ENCODE peak calls at places on chromosomes 1 and 21, in seven cellular contexts. One of them, this sample, is unnamed.

GRCh38 chr1:205310981-205311704 is 10.4 kb downstream of the NUAK2 start:
- DNase-seq in M059J: no peak
- DNase-seq in caudate nucleus: no peak
- DNase-seq in activated T-cell treated with anti-CD3 and anti-CD28 coated beads for 1 hour: no peak
- DNase-seq in activated T-helper 1 cell treated with anti-CD3 and anti-CD28 coated beads, Interleukin-2, amount 50 U/mL, for 16 hours: no peak
- DNase-seq in NCI-H146: no peak
- DNase-seq in iPS DF 6.9: no peak
- DNase-seq in this sample: no peak

GRCh38 chr1:23178931-23179330 is 10.3 kb upstream of the LUZP1 start:
- DNase-seq in M059J: no peak
- DNase-seq in activated T-cell treated with anti-CD3 and anti-CD28 coated beads for 1 hour: no peak
- DNase-seq in caudate nucleus: no peak
- DNase-seq in NCI-H146: no peak
- DNase-seq in iPS DF 6.9: no peak
- DNase-seq in activated T-helper 1 cell treated with anti-CD3 and anti-CD28 coated beads, Interleukin-2, amount 50 U/mL, for 16 hours: no peak
- DNase-seq in this sample: no peak

GRCh38 chr1:23431431-23431830 is 6.9 kb upstream of the TCEA3 start:
- DNase-seq in caudate nucleus: no peak
- DNase-seq in activated T-cell treated with anti-CD3 and anti-CD28 coated beads for 1 hour: no peak
- DNase-seq in activated T-helper 1 cell treated with anti-CD3 and anti-CD28 coated beads, Interleukin-2, amount 50 U/mL, for 16 hours: no peak
- DNase-seq in NCI-H146: no peak
- DNase-seq in iPS DF 6.9: no peak
- DNase-seq in M059J: no peak
- DNase-seq in this sample: no peak

GRCh38 chr1:1872329-1872994 is 18.4 kb downstream of the GNB1 start:
- DNase-seq in iPS DF 6.9: no peak
- DNase-seq in M059J: no peak
- DNase-seq in NCI-H146: no peak
- DNase-seq in activated T-cell treated with anti-CD3 and anti-CD28 coated beads for 1 hour: no peak
- DNase-seq in activated T-helper 1 cell treated with anti-CD3 and anti-CD28 coated beads, Interleukin-2, amount 50 U/mL, for 16 hours: no peak
- DNase-seq in caudate nucleus: no peak
- DNase-seq in this sample: no peak

GRCh38 chr1:21251773-21252471 is 38.3 kb downstream of the ECE1 start:
- DNase-seq in M059J: peak
- DNase-seq in activated T-helper 1 cell treated with anti-CD3 and anti-CD28 coated beads, Interleukin-2, amount 50 U/mL, for 16 hours: no peak
- DNase-seq in iPS DF 6.9: no peak
- DNase-seq in activated T-cell treated with anti-CD3 and anti-CD28 coated beads for 1 hour: no peak
- DNase-seq in NCI-H146: no peak
- DNase-seq in caudate nucleus: peak
- DNase-seq in this sample: peak

GRCh38 chr1:244779410-244779809 is 56.0 kb upstream of the COX20 start:
- DNase-seq in M059J: peak
- DNase-seq in caudate nucleus: no peak
- DNase-seq in NCI-H146: no peak
- DNase-seq in activated T-helper 1 cell treated with anti-CD3 and anti-CD28 coated beads, Interleukin-2, amount 50 U/mL, for 16 hours: no peak
- DNase-seq in iPS DF 6.9: no peak
- DNase-seq in activated T-cell treated with anti-CD3 and anti-CD28 coated beads for 1 hour: no peak
- DNase-seq in this sample: no peak

GRCh38 chr1:20787775-20788488 is 825 bp upstream of the HP1BP3 start:
- DNase-seq in M059J: peak
- DNase-seq in activated T-helper 1 cell treated with anti-CD3 and anti-CD28 coated beads, Interleukin-2, amount 50 U/mL, for 16 hours: no peak
- DNase-seq in iPS DF 6.9: no peak
- DNase-seq in caudate nucleus: no peak
- DNase-seq in NCI-H146: peak
- DNase-seq in activated T-cell treated with anti-CD3 and anti-CD28 coated beads for 1 hour: no peak
- DNase-seq in this sample: no peak

GRCh38 chr21:35190201-35190701 is 141.1 kb upstream of the RUNX1 start:
- DNase-seq in NCI-H146: no peak
- DNase-seq in activated T-helper 1 cell treated with anti-CD3 and anti-CD28 coated beads, Interleukin-2, amount 50 U/mL, for 16 hours: no peak
- DNase-seq in caudate nucleus: no peak
- DNase-seq in iPS DF 6.9: no peak
- DNase-seq in M059J: peak
- DNase-seq in activated T-cell treated with anti-CD3 and anti-CD28 coated beads for 1 hour: no peak
- DNase-seq in this sample: no peak

GRCh38 chr1:23951646-23952095 is 8.0 kb upstream of the PNRC2 start:
- DNase-seq in activated T-cell treated with anti-CD3 and anti-CD28 coated beads for 1 hour: no peak
- DNase-seq in M059J: peak
- DNase-seq in activated T-helper 1 cell treated with anti-CD3 and anti-CD28 coated beads, Interleukin-2, amount 50 U/mL, for 16 hours: no peak
- DNase-seq in NCI-H146: no peak
- DNase-seq in iPS DF 6.9: no peak
- DNase-seq in caudate nucleus: no peak
- DNase-seq in this sample: no peak

GRCh38 chr21:44437696-44438431 is 17.4 kb upstream of the LRRC3 start:
- DNase-seq in activated T-cell treated with anti-CD3 and anti-CD28 coated beads for 1 hour: no peak
- DNase-seq in activated T-helper 1 cell treated with anti-CD3 and anti-CD28 coated beads, Interleukin-2, amount 50 U/mL, for 16 hours: no peak
- DNase-seq in NCI-H146: no peak
- DNase-seq in M059J: no peak
- DNase-seq in caudate nucleus: no peak
- DNase-seq in iPS DF 6.9: no peak
- DNase-seq in this sample: no peak

GRCh38 chr1:172929006-172929405 is 121.7 kb downstream of the TNFSF18 start:
- DNase-seq in iPS DF 6.9: no peak
- DNase-seq in M059J: no peak
- DNase-seq in activated T-cell treated with anti-CD3 and anti-CD28 coated beads for 1 hour: no peak
- DNase-seq in activated T-helper 1 cell treated with anti-CD3 and anti-CD28 coated beads, Interleukin-2, amount 50 U/mL, for 16 hours: no peak
- DNase-seq in caudate nucleus: no peak
- DNase-seq in NCI-H146: no peak
- DNase-seq in this sample: no peak

GRCh38 chr1:204813522-204813921 is 57.1 kb upstream of the NFASC start:
- DNase-seq in iPS DF 6.9: no peak
- DNase-seq in activated T-helper 1 cell treated with anti-CD3 and anti-CD28 coated beads, Interleukin-2, amount 50 U/mL, for 16 hours: no peak
- DNase-seq in NCI-H146: no peak
- DNase-seq in activated T-cell treated with anti-CD3 and anti-CD28 coated beads for 1 hour: no peak
- DNase-seq in M059J: no peak
- DNase-seq in caudate nucleus: no peak
- DNase-seq in this sample: no peak

GRCh38 chr1:204742676-204743075 is 57.1 kb upstream of the LRRN2 start:
- DNase-seq in activated T-cell treated with anti-CD3 and anti-CD28 coated beads for 1 hour: no peak
- DNase-seq in M059J: no peak
- DNase-seq in NCI-H146: no peak
- DNase-seq in activated T-helper 1 cell treated with anti-CD3 and anti-CD28 coated beads, Interleukin-2, amount 50 U/mL, for 16 hours: no peak
- DNase-seq in caudate nucleus: no peak
- DNase-seq in iPS DF 6.9: no peak
- DNase-seq in this sample: no peak

GRCh38 chr1:30365596-30365995 is 357.8 kb downstream of the MATN1 start:
- DNase-seq in caudate nucleus: no peak
- DNase-seq in iPS DF 6.9: no peak
- DNase-seq in M059J: no peak
- DNase-seq in NCI-H146: no peak
- DNase-seq in activated T-helper 1 cell treated with anti-CD3 and anti-CD28 coated beads, Interleukin-2, amount 50 U/mL, for 16 hours: no peak
- DNase-seq in activated T-cell treated with anti-CD3 and anti-CD28 coated beads for 1 hour: no peak
- DNase-seq in this sample: no peak

GRCh38 chr1:179169616-179170467 is 59.6 kb downstream of the ABL2 start:
- DNase-seq in NCI-H146: no peak
- DNase-seq in iPS DF 6.9: no peak
- DNase-seq in M059J: peak
- DNase-seq in activated T-helper 1 cell treated with anti-CD3 and anti-CD28 coated beads, Interleukin-2, amount 50 U/mL, for 16 hours: no peak
- DNase-seq in activated T-cell treated with anti-CD3 and anti-CD28 coated beads for 1 hour: no peak
- DNase-seq in caudate nucleus: no peak
- DNase-seq in this sample: no peak

GRCh38 chr1:100360790-100361232 is 8.5 kb downstream of the CDC14A start:
- DNase-seq in NCI-H146: peak
- DNase-seq in activated T-cell treated with anti-CD3 and anti-CD28 coated beads for 1 hour: no peak
- DNase-seq in iPS DF 6.9: no peak
- DNase-seq in M059J: peak
- DNase-seq in caudate nucleus: no peak
- DNase-seq in activated T-helper 1 cell treated with anti-CD3 and anti-CD28 coated beads, Interleukin-2, amount 50 U/mL, for 16 hours: no peak
- DNase-seq in this sample: no peak

GRCh38 chr1:77683836-77684148 is 1.3 kb upstream of the ZZZ3 start:
- DNase-seq in M059J: no peak
- DNase-seq in NCI-H146: no peak
- DNase-seq in caudate nucleus: peak
- DNase-seq in iPS DF 6.9: no peak
- DNase-seq in activated T-cell treated with anti-CD3 and anti-CD28 coated beads for 1 hour: no peak
- DNase-seq in activated T-helper 1 cell treated with anti-CD3 and anti-CD28 coated beads, Interleukin-2, amount 50 U/mL, for 16 hours: no peak
- DNase-seq in this sample: no peak

GRCh38 chr1:176462671-176463225 is at the start of gene PAPPA2:
- DNase-seq in M059J: no peak
- DNase-seq in iPS DF 6.9: no peak
- DNase-seq in activated T-helper 1 cell treated with anti-CD3 and anti-CD28 coated beads, Interleukin-2, amount 50 U/mL, for 16 hours: no peak
- DNase-seq in NCI-H146: no peak
- DNase-seq in activated T-cell treated with anti-CD3 and anti-CD28 coated beads for 1 hour: no peak
- DNase-seq in caudate nucleus: no peak
- DNase-seq in this sample: no peak

GRCh38 chr1:115251340-115251748 is 86.7 kb downstream of the NGF start:
- DNase-seq in iPS DF 6.9: no peak
- DNase-seq in activated T-helper 1 cell treated with anti-CD3 and anti-CD28 coated beads, Interleukin-2, amount 50 U/mL, for 16 hours: no peak
- DNase-seq in NCI-H146: no peak
- DNase-seq in activated T-cell treated with anti-CD3 and anti-CD28 coated beads for 1 hour: no peak
- DNase-seq in M059J: peak
- DNase-seq in caudate nucleus: no peak
- DNase-seq in this sample: no peak

GRCh38 chr1:38539931-38540330 is 319.6 kb downstream of the RRAGC start:
- DNase-seq in M059J: no peak
- DNase-seq in activated T-helper 1 cell treated with anti-CD3 and anti-CD28 coated beads, Interleukin-2, amount 50 U/mL, for 16 hours: no peak
- DNase-seq in NCI-H146: no peak
- DNase-seq in activated T-cell treated with anti-CD3 and anti-CD28 coated beads for 1 hour: no peak
- DNase-seq in iPS DF 6.9: no peak
- DNase-seq in caudate nucleus: no peak
- DNase-seq in this sample: no peak

GRCh38 chr1:165324050-165324449 is 32.5 kb downstream of the LMX1A start:
- DNase-seq in activated T-cell treated with anti-CD3 and anti-CD28 coated beads for 1 hour: no peak
- DNase-seq in M059J: no peak
- DNase-seq in caudate nucleus: no peak
- DNase-seq in activated T-helper 1 cell treated with anti-CD3 and anti-CD28 coated beads, Interleukin-2, amount 50 U/mL, for 16 hours: no peak
- DNase-seq in iPS DF 6.9: no peak
- DNase-seq in NCI-H146: no peak
- DNase-seq in this sample: no peak

GRCh38 chr1:247370786-247371732 is 39.4 kb upstream of the ZNF496 start:
- DNase-seq in activated T-cell treated with anti-CD3 and anti-CD28 coated beads for 1 hour: no peak
- DNase-seq in activated T-helper 1 cell treated with anti-CD3 and anti-CD28 coated beads, Interleukin-2, amount 50 U/mL, for 16 hours: no peak
- DNase-seq in M059J: peak
- DNase-seq in NCI-H146: peak
- DNase-seq in iPS DF 6.9: no peak
- DNase-seq in caudate nucleus: no peak
- DNase-seq in this sample: no peak

GRCh38 chr1:236011641-236012040 is 53.2 kb downstream of the NID1 start:
- DNase-seq in M059J: no peak
- DNase-seq in activated T-cell treated with anti-CD3 and anti-CD28 coated beads for 1 hour: no peak
- DNase-seq in NCI-H146: no peak
- DNase-seq in iPS DF 6.9: no peak
- DNase-seq in caudate nucleus: no peak
- DNase-seq in activated T-helper 1 cell treated with anti-CD3 and anti-CD28 coated beads, Interleukin-2, amount 50 U/mL, for 16 hours: no peak
- DNase-seq in this sample: no peak

GRCh38 chr1:157357111-157357510 is 195.2 kb downstream of the FCRL5 start:
- DNase-seq in caudate nucleus: no peak
- DNase-seq in M059J: no peak
- DNase-seq in activated T-cell treated with anti-CD3 and anti-CD28 coated beads for 1 hour: no peak
- DNase-seq in iPS DF 6.9: no peak
- DNase-seq in activated T-helper 1 cell treated with anti-CD3 and anti-CD28 coated beads, Interleukin-2, amount 50 U/mL, for 16 hours: no peak
- DNase-seq in NCI-H146: no peak
- DNase-seq in this sample: no peak

GRCh38 chr1:21937372-21938121 is 437 bp upstream of the HSPG2 start:
- DNase-seq in iPS DF 6.9: no peak
- DNase-seq in NCI-H146: peak
- DNase-seq in caudate nucleus: peak
- DNase-seq in activated T-cell treated with anti-CD3 and anti-CD28 coated beads for 1 hour: peak
- DNase-seq in M059J: peak
- DNase-seq in activated T-helper 1 cell treated with anti-CD3 and anti-CD28 coated beads, Interleukin-2, amount 50 U/mL, for 16 hours: peak
- DNase-seq in this sample: peak

GRCh38 chr1:34013958-34014737 is 150.3 kb downstream of the HMGB4 start:
- DNase-seq in NCI-H146: no peak
- DNase-seq in activated T-helper 1 cell treated with anti-CD3 and anti-CD28 coated beads, Interleukin-2, amount 50 U/mL, for 16 hours: no peak
- DNase-seq in M059J: no peak
- DNase-seq in caudate nucleus: no peak
- DNase-seq in iPS DF 6.9: no peak
- DNase-seq in activated T-cell treated with anti-CD3 and anti-CD28 coated beads for 1 hour: no peak
- DNase-seq in this sample: peak

GRCh38 chr1:23581219-23581618 is 21.9 kb upstream of the ID3 start:
- DNase-seq in activated T-helper 1 cell treated with anti-CD3 and anti-CD28 coated beads, Interleukin-2, amount 50 U/mL, for 16 hours: no peak
- DNase-seq in activated T-cell treated with anti-CD3 and anti-CD28 coated beads for 1 hour: no peak
- DNase-seq in caudate nucleus: peak
- DNase-seq in M059J: no peak
- DNase-seq in iPS DF 6.9: no peak
- DNase-seq in NCI-H146: peak
- DNase-seq in this sample: no peak

GRCh38 chr1:159867322-159868064 is 5.0 kb upstream of the VSIG8 start:
- DNase-seq in activated T-helper 1 cell treated with anti-CD3 and anti-CD28 coated beads, Interleukin-2, amount 50 U/mL, for 16 hours: no peak
- DNase-seq in M059J: no peak
- DNase-seq in caudate nucleus: no peak
- DNase-seq in activated T-cell treated with anti-CD3 and anti-CD28 coated beads for 1 hour: no peak
- DNase-seq in NCI-H146: peak
- DNase-seq in iPS DF 6.9: no peak
- DNase-seq in this sample: no peak

GRCh38 chr1:165356876-165357275 is 361 bp upstream of the LMX1A start:
- DNase-seq in iPS DF 6.9: no peak
- DNase-seq in activated T-helper 1 cell treated with anti-CD3 and anti-CD28 coated beads, Interleukin-2, amount 50 U/mL, for 16 hours: no peak
- DNase-seq in caudate nucleus: no peak
- DNase-seq in M059J: no peak
- DNase-seq in activated T-cell treated with anti-CD3 and anti-CD28 coated beads for 1 hour: no peak
- DNase-seq in NCI-H146: no peak
- DNase-seq in this sample: peak

GRCh38 chr1:11568687-11569086 is 85.5 kb downstream of the FBXO2 start:
- DNase-seq in M059J: peak
- DNase-seq in NCI-H146: no peak
- DNase-seq in activated T-cell treated with anti-CD3 and anti-CD28 coated beads for 1 hour: no peak
- DNase-seq in activated T-helper 1 cell treated with anti-CD3 and anti-CD28 coated beads, Interleukin-2, amount 50 U/mL, for 16 hours: no peak
- DNase-seq in iPS DF 6.9: no peak
- DNase-seq in caudate nucleus: no peak
- DNase-seq in this sample: no peak

GRCh38 chr1:239784896-239785295 is 306.8 kb upstream of the FMN2 start:
- DNase-seq in M059J: no peak
- DNase-seq in iPS DF 6.9: no peak
- DNase-seq in activated T-cell treated with anti-CD3 and anti-CD28 coated beads for 1 hour: no peak
- DNase-seq in NCI-H146: no peak
- DNase-seq in caudate nucleus: no peak
- DNase-seq in activated T-helper 1 cell treated with anti-CD3 and anti-CD28 coated beads, Interleukin-2, amount 50 U/mL, for 16 hours: no peak
- DNase-seq in this sample: no peak

GRCh38 chr1:209430821-209431259 is 152.7 kb upstream of the CAMK1G start:
- DNase-seq in caudate nucleus: no peak
- DNase-seq in iPS DF 6.9: no peak
- DNase-seq in activated T-cell treated with anti-CD3 and anti-CD28 coated beads for 1 hour: no peak
- DNase-seq in activated T-helper 1 cell treated with anti-CD3 and anti-CD28 coated beads, Interleukin-2, amount 50 U/mL, for 16 hours: no peak
- DNase-seq in M059J: no peak
- DNase-seq in NCI-H146: no peak
- DNase-seq in this sample: no peak

GRCh38 chr1:918353-918752 is 5.4 kb upstream of the SAMD11 start:
- DNase-seq in activated T-helper 1 cell treated with anti-CD3 and anti-CD28 coated beads, Interleukin-2, amount 50 U/mL, for 16 hours: no peak
- DNase-seq in iPS DF 6.9: no peak
- DNase-seq in M059J: no peak
- DNase-seq in activated T-cell treated with anti-CD3 and anti-CD28 coated beads for 1 hour: no peak
- DNase-seq in NCI-H146: no peak
- DNase-seq in caudate nucleus: no peak
- DNase-seq in this sample: no peak

GRCh38 chr1:192119701-192120100 is 38.6 kb upstream of the RGS18 start:
- DNase-seq in caudate nucleus: no peak
- DNase-seq in NCI-H146: no peak
- DNase-seq in activated T-helper 1 cell treated with anti-CD3 and anti-CD28 coated beads, Interleukin-2, amount 50 U/mL, for 16 hours: no peak
- DNase-seq in M059J: no peak
- DNase-seq in iPS DF 6.9: no peak
- DNase-seq in activated T-cell treated with anti-CD3 and anti-CD28 coated beads for 1 hour: no peak
- DNase-seq in this sample: no peak

This sample was measured in progenitor cell of endocrine pancreas.